ENCODE peak calls at places on chromosome 20, in eight cellular contexts. L is AG09319; Y is neural crest cell; X is activated T-helper 1 cell treated with anti-CD3 and anti-CD28 coated beads, Interleukin-2, amount 50 U/mL, for 16 hours; E is fibroblast of mammary gland; D is stimulated activated CD8-positive, alpha-beta memory T cell treated with anti-CD3 and anti-CD28 coated beads, Interleukin-4, amount 100 ng/mL, for 4 hours; P is EH; I is T-helper 9 cell. Q is an unnamed sample.

GRCh38 chr20:63745424-63745805 is 5.8 kb downstream of the SLC2A4RG start:
- DNase-seq in L (no peak), Y (no peak), X (no peak), E (no peak), D (no peak), P (no peak), I (no peak), Q (no peak)

GRCh38 chr20:9838035-9838377 is 870 bp downstream of the PAK5 start:
- DNase-seq in L (no peak), Y (no peak), X (no peak), E (no peak), D (no peak), P (no peak), I (no peak), Q (no peak)

GRCh38 chr20:63158845-63159244 is 57.1 kb downstream of the YTHDF1 start:
- DNase-seq in L (no peak), Y (no peak), X (no peak), E (no peak), D (no peak), P (no peak), I (no peak), Q (no peak)

GRCh38 chr20:35511814-35512420 is 17.5 kb downstream of the C20orf173 start:
- DNase-seq in L (peak; percentile 8), Y (peak; percentile 13), X (no peak), E (peak; percentile 45), D (no peak), P (peak; percentile 57), I (no peak), Q (no peak)

GRCh38 chr20:24979036-24979960 is 13.3 kb downstream of the APMAP start:
- DNase-seq in L (no peak), Y (no peak), X (no peak), E (no peak), D (no peak), P (no peak), I (no peak), Q (no peak)

GRCh38 chr20:20664795-20665194 is 47.6 kb downstream of the RALGAPA2 start:
- DNase-seq in L (no peak), Y (no peak), X (no peak), E (peak; percentile 38), D (no peak), P (peak; percentile 10), I (no peak), Q (no peak)

GRCh38 chr20:8156603-8157079 is 24.6 kb downstream of the PLCB1 start:
- DNase-seq in L (no peak), Y (no peak), X (no peak), E (peak; percentile 39), D (no peak), P (peak; percentile 68), I (no peak), Q (peak; percentile 23)

GRCh38 chr20:57993738-57994431 is 234.6 kb downstream of the ANKRD60 start:
- DNase-seq in L (no peak), Y (no peak), X (no peak), E (no peak), D (no peak), P (peak; percentile 38), I (no peak), Q (no peak)

GRCh38 chr20:61731363-61732181 is 334.1 kb downstream of the TAF4 start:
- DNase-seq in L (no peak), Y (no peak), X (no peak), E (peak; percentile 46), D (no peak), P (peak; percentile 41), I (no peak), Q (no peak)

GRCh38 chr20:44215125-44215524 is 4.6 kb upstream of the OSER1 start:
- DNase-seq in L (no peak), Y (peak; percentile 65), X (peak; percentile 51), E (peak; percentile 73), D (peak; percentile 54), P (peak; percentile 72), I (peak; percentile 62), Q (no peak)

GRCh38 chr20:362271-363254 is 15.7 kb downstream of the NRSN2 start:
- DNase-seq in L (no peak), Y (no peak), X (no peak), E (peak; percentile 77), D (no peak), P (peak; percentile 89), I (no peak), Q (no peak)

GRCh38 chr20:32945710-32946221 is 58.5 kb downstream of the SUN5 start:
- DNase-seq in L (no peak), Y (no peak), X (no peak), E (peak; percentile 21), D (no peak), P (peak; percentile 37), I (no peak), Q (no peak)

GRCh38 chr20:48283470-48284110 is 498.3 kb upstream of the SULF2 start:
- DNase-seq in L (peak; percentile 62), Y (no peak), X (no peak), E (peak; percentile 77), D (no peak), P (peak; percentile 95), I (no peak), Q (no peak)

GRCh38 chr20:2135018-2135417 is 33.4 kb downstream of the STK35 start:
- DNase-seq in L (no peak), Y (no peak), X (no peak), E (no peak), D (no peak), P (peak; percentile 64), I (no peak), Q (no peak)

GRCh38 chr20:63696628-63697356 is at the start of gene TNFRSF6B:
- DNase-seq in L (no peak), Y (no peak), X (no peak), E (no peak), D (no peak), P (no peak), I (no peak), Q (no peak)

GRCh38 chr20:2820084-2820895 is 4.1 kb downstream of the TMEM239 start:
- DNase-seq in L (no peak), Y (no peak), X (no peak), E (peak; percentile 11), D (no peak), P (peak; percentile 90), I (no peak), Q (no peak)

GRCh38 chr20:33672426-33673114 is 1.7 kb downstream of the NECAB3 start:
- DNase-seq in L (no peak), Y (no peak), X (no peak), E (peak; percentile 18), D (no peak), P (no peak), I (no peak), Q (no peak)

GRCh38 chr20:63015665-63016361 is 9.0 kb upstream of the BHLHE23 start:
- DNase-seq in L (no peak), Y (no peak), X (no peak), E (no peak), D (no peak), P (no peak), I (no peak), Q (no peak)

GRCh38 chr20:14673164-14673563 is 335.8 kb upstream of the FLRT3 start:
- DNase-seq in L (no peak), Y (no peak), X (no peak), E (no peak), D (no peak), P (no peak), I (no peak), Q (no peak)

Q was measured in GM12878.